ENCODE peak calls at places on chromosome 14, in four cellular contexts. W is hepatic stellate cell, T is cerebellar cortex, R is transverse colon. N is an unnamed sample.
A peak's percentile ranks its signal among the peaks of the same experiment; 100 is the strongest.

GRCh38 chr14:103074699-103075341 is 9.2 kb upstream of the LBHD2 start:
- DNase-seq in T (no peak), W (no peak), R (peak; percentile 77), N (no peak)

GRCh38 chr14:32602699-32603098 is 273.6 kb downstream of the AKAP6 start:
- DNase-seq in T (no peak), R (no peak), W (no peak), N (no peak)

GRCh38 chr14:74562515-74563232 is 49.4 kb downstream of the LTBP2 start:
- DNase-seq in T (peak; percentile 23), R (no peak), W (no peak), N (peak; percentile 60)

GRCh38 chr14:96103560-96104460 is 64.6 kb downstream of the C14orf132 start:
- DNase-seq in W (no peak), T (no peak), R (no peak), N (no peak)

GRCh38 chr14:60339571-60339970 is 90.5 kb downstream of the PPM1A start:
- DNase-seq in R (no peak), W (no peak), T (no peak), N (no peak)

GRCh38 chr14:81323621-81324400 is 76.3 kb downstream of the STON2 start:
- DNase-seq in T (no peak), W (no peak), R (peak; percentile 81), N (peak; percentile 61)

GRCh38 chr14:57362356-57362755 is 28.0 kb upstream of the NAA30 start:
- DNase-seq in R (no peak), W (no peak), T (no peak), N (no peak)

GRCh38 chr14:38786921-38787320 is 316.1 kb downstream of the SEC23A start:
- DNase-seq in W (no peak), R (no peak), T (no peak), N (no peak)

GRCh38 chr14:50064993-50065392 is 51.4 kb downstream of the VCPKMT start:
- DNase-seq in W (no peak), R (peak; percentile 68), T (no peak), N (no peak)

GRCh38 chr14:87992720-87993484 is at the start of gene GALC:
- DNase-seq in W (peak; percentile 81), T (peak; percentile 86), R (peak; percentile 96), N (peak; percentile 93)

GRCh38 chr14:49972840-49973239 is 80.0 kb downstream of the ARF6 start:
- DNase-seq in W (peak; percentile 62), R (peak; percentile 74), T (no peak), N (no peak)

GRCh38 chr14:101478096-101478495 is 83.2 kb upstream of the DIO3 start:
- DNase-seq in T (no peak), R (no peak), W (no peak), N (no peak)

GRCh38 chr14:101181717-101182313 is 278.3 kb upstream of the RTL1 start:
- DNase-seq in T (no peak), R (no peak), W (no peak), N (no peak)

GRCh38 chr14:95518045-95518751 is 1.7 kb upstream of the SYNE3 start:
- DNase-seq in T (no peak), W (peak; percentile 81), R (no peak), N (no peak)

GRCh38 chr14:29123017-29123416 is 356.4 kb downstream of the FOXG1 start:
- DNase-seq in W (no peak), R (no peak), T (no peak), N (no peak)

GRCh38 chr14:21070083-21070609 is at the start of gene ARHGEF40:
- DNase-seq in T (peak; percentile 65), W (peak; percentile 70), R (peak; percentile 69), N (no peak)

GRCh38 chr14:70808402-70809237 is 693 bp downstream of the MAP3K9 start:
- DNase-seq in W (no peak), T (no peak), R (peak; percentile 60), N (peak; percentile 73)

GRCh38 chr14:54252072-54252730 is 144.6 kb upstream of the CDKN3 start:
- DNase-seq in R (no peak), T (no peak), W (peak; percentile 28), N (no peak)

GRCh38 chr14:70640938-70641547 is 673 bp upstream of the TTC9 start:
- DNase-seq in T (peak; percentile 40), W (peak; percentile 21), R (peak; percentile 61), N (peak; percentile 66)

GRCh38 chr14:35406811-35407630 is 2.5 kb upstream of the NFKBIA start:
- DNase-seq in T (peak; percentile 87), W (peak; percentile 60), R (no peak), N (no peak)

GRCh38 chr14:89303452-89304435 is 113.3 kb downstream of the FOXN3 start:
- DNase-seq in T (peak; percentile 73), W (peak; percentile 67), R (peak; percentile 64), N (no peak)

GRCh38 chr14:31835049-31835448 is 242.1 kb upstream of the ARHGAP5 start:
- DNase-seq in R (no peak), T (no peak), W (no peak), N (no peak)

GRCh38 chr14:60649815-60650381 is 621 bp upstream of the SIX1 start:
- DNase-seq in R (no peak), T (no peak), W (no peak), N (no peak)

GRCh38 chr14:75422169-75422568 is 5.7 kb upstream of the JDP2 start:
- DNase-seq in W (peak; percentile 44), T (no peak), R (no peak), N (no peak)

GRCh38 chr14:101194356-101195308 is 291.1 kb upstream of the RTL1 start:
- DNase-seq in R (no peak), T (no peak), W (no peak), N (peak; percentile 55)

GRCh38 chr14:24837280-24838046 is 203.5 kb upstream of the GZMB start:
- DNase-seq in W (no peak), T (no peak), R (no peak), N (no peak)

N was measured in H1.